ENCODE peak calls at places on chromosomes 16 and 17, in four cellular contexts. E is stimulated activated naive B cell treated with anti-CD40 and anti-IgM and Interleukin-4, amounts not matched to agents 10 μg/mL and 1 μg/mL and 100 μg/mL, for 72 hours; R is H7; L is neural progenitor cell. Q is an unnamed sample.

GRCh38 chr17:78130439-78131101 is at the start of gene TMC8:
- DNase-seq in E (peak; percentile 77), R (peak; percentile 70), L (no peak), Q (no peak)

GRCh38 chr17:55416470-55417052 is 5.1 kb downstream of the MMD start:
- DNase-seq in E (no peak), R (no peak), L (no peak), Q (no peak)

GRCh38 chr17:77546772-77547201 is 406.0 kb downstream of the SEC14L1 start:
- DNase-seq in E (no peak), R (peak; percentile 88), L (peak; percentile 85), Q (peak; percentile 86)

GRCh38 chr16:85428168-85428898 is 184.8 kb upstream of the GSE1 start:
- DNase-seq in E (no peak), R (peak; percentile 88), L (peak; percentile 60), Q (peak; percentile 53)

GRCh38 chr17:17902357-17902756 is 65.6 kb upstream of the SREBF1 start:
- DNase-seq in E (no peak), R (peak; percentile 50), L (no peak), Q (no peak)

GRCh38 chr17:45334701-45335677 is 18.2 kb upstream of the MAP3K14 start:
- DNase-seq in E (no peak), R (no peak), L (no peak), Q (no peak)

GRCh38 chr16:71564377-71564967 is 12.4 kb downstream of the TAT start:
- DNase-seq in E (no peak), R (no peak), L (peak; percentile 57), Q (no peak)

GRCh38 chr16:20798364-20798763 is 7.9 kb downstream of the ERI2 start:
- DNase-seq in E (no peak), R (no peak), L (no peak), Q (no peak)

GRCh38 chr17:79114455-79115301 is 40.1 kb downstream of the ENGASE start:
- DNase-seq in E (no peak), R (peak; percentile 86), L (peak; percentile 73), Q (peak; percentile 41)

GRCh38 chr17:42676424-42677011 is at the start of gene PLEKHH3:
- DNase-seq in E (no peak), R (no peak), L (peak; percentile 73), Q (peak; percentile 56)

GRCh38 chr17:31251075-31251474 is 46.0 kb downstream of the OMG start:
- DNase-seq in E (no peak), R (no peak), L (no peak), Q (peak; percentile 10)

GRCh38 chr17:51351890-51352289 is 91.5 kb downstream of the UTP18 start:
- DNase-seq in E (no peak), R (no peak), L (no peak), Q (no peak)

GRCh38 chr17:78185981-78186688 is 717 bp downstream of the TK1 start:
- DNase-seq in E (peak; percentile 15), R (no peak), L (peak; percentile 42), Q (no peak)

GRCh38 chr17:61808442-61808841 is 54.9 kb downstream of the BRIP1 start:
- DNase-seq in E (no peak), R (no peak), L (no peak), Q (no peak)

GRCh38 chr17:42421479-42422332 is 1.4 kb downstream of the CAVIN1 start:
- DNase-seq in E (no peak), R (peak; percentile 82), L (peak; percentile 59), Q (no peak)

GRCh38 chr17:36746654-36747053 is 145.3 kb downstream of the MRM1 start:
- DNase-seq in E (no peak), R (no peak), L (no peak), Q (no peak)

GRCh38 chr17:17164156-17164555 is 42.0 kb downstream of the PLD6 start:
- DNase-seq in E (no peak), R (no peak), L (no peak), Q (no peak)

GRCh38 chr16:55508271-55508921 is 476 bp upstream of the LPCAT2 start:
- DNase-seq in E (no peak), R (no peak), L (no peak), Q (no peak)

GRCh38 chr16:66265556-66266133 is 100.8 kb upstream of the CDH5 start:
- DNase-seq in E (no peak), R (no peak), L (no peak), Q (no peak)

GRCh38 chr17:65027305-65027704 is 29.2 kb downstream of the GNA13 start:
- DNase-seq in E (peak; percentile 37), R (peak; percentile 52), L (peak; percentile 27), Q (peak; percentile 55)

GRCh38 chr16:16861546-16861945 is 482.6 kb downstream of the NPIPA7 start:
- DNase-seq in E (peak; percentile 43), R (peak; percentile 63), L (peak; percentile 80), Q (peak; percentile 44)

GRCh38 chr17:80345321-80345720 is 69.6 kb upstream of the ENDOV start:
- DNase-seq in E (no peak), R (no peak), L (no peak), Q (no peak)

GRCh38 chr17:34909040-34909439 is 52.2 kb downstream of the CCT6B start:
- DNase-seq in E (no peak), R (no peak), L (no peak), Q (no peak)

GRCh38 chr16:64440421-64440831 is 681.4 kb downstream of the CDH11 start:
- DNase-seq in E (no peak), R (no peak), L (no peak), Q (no peak)

GRCh38 chr16:2766430-2767139 is 10.5 kb downstream of the ELOB start:
- DNase-seq in E (no peak), R (no peak), L (no peak), Q (no peak)

GRCh38 chr16:51818342-51818944 is 667.4 kb upstream of the SALL1 start:
- DNase-seq in E (no peak), R (peak; percentile 23), L (peak; percentile 74), Q (peak; percentile 68)

GRCh38 chr16:79089735-79090284 is 510.7 kb downstream of the MAF start:
- DNase-seq in E (peak; percentile 43), R (no peak), L (no peak), Q (no peak)

GRCh38 chr17:49508061-49508865 is 13.2 kb downstream of the NGFR start:
- DNase-seq in E (no peak), R (peak; percentile 86), L (peak; percentile 72), Q (peak; percentile 98)